ENCODE peak calls at places on chromosomes 2 and 18, in ten cellular contexts. I is astrocyte of the cerebellum, K is DND-41, A is HFF-Myc, V is AG04449, Z is mammary epithelial cell, S is fibroblast of lung, Q is fibroblast of mammary gland, T is psoas muscle, B is OCI-LY7. X is an unnamed sample.

GRCh38 chr2:220227272-220227920 is 600.0 kb downstream of the SLC4A3 start:
- DNase-seq in S (peak), T (no peak), Q (peak), I (peak), K (no peak), V (peak), B (no peak), Z (peak), A (no peak), X (peak)

GRCh38 chr2:67234443-67234842 is 162.7 kb upstream of the ETAA1 start:
- DNase-seq in T (no peak), Q (peak), A (no peak), V (no peak), I (peak), Z (peak), S (peak), K (no peak), B (no peak), X (peak)

GRCh38 chr2:96325884-96326255 is 753 bp downstream of the ITPRIPL1 start:
- DNase-seq in T (no peak), K (peak), A (no peak), Q (no peak), I (no peak), Z (no peak), V (no peak), B (peak), S (no peak), X (no peak)

GRCh38 chr18:905948-906415 is 1.3 kb downstream of the ADCYAP1 start:
- DNase-seq in B (no peak), T (no peak), S (no peak), Z (no peak), A (no peak), Q (no peak), I (no peak), V (no peak), K (no peak), X (no peak)

GRCh38 chr2:205731521-205731965 is 49.2 kb downstream of the NRP2 start:
- DNase-seq in Q (peak), V (peak), B (no peak), T (no peak), S (peak), A (no peak), Z (no peak), I (peak), K (no peak), X (peak)

GRCh38 chr18:42196651-42197050 is 241.6 kb downstream of the PIK3C3 start:
- DNase-seq in S (peak), V (peak), Z (peak), K (no peak), A (no peak), Q (no peak), T (no peak), I (no peak), B (no peak), X (no peak)

GRCh38 chr2:230874456-230874855 is 9.7 kb downstream of the ITM2C start:
- DNase-seq in S (no peak), A (no peak), B (no peak), T (no peak), Z (no peak), K (no peak), I (no peak), V (no peak), Q (no peak), X (no peak)

GRCh38 chr2:182324665-182325064 is 102.2 kb downstream of the PDE1A start:
- DNase-seq in K (no peak), V (no peak), A (no peak), Z (peak), S (peak), I (no peak), T (no peak), B (no peak), Q (peak), X (peak)

GRCh38 chr2:65388051-65388531 is 44.3 kb downstream of the SPRED2 start:
- DNase-seq in B (no peak), S (no peak), Q (no peak), K (no peak), T (no peak), I (no peak), V (no peak), Z (peak), A (no peak), X (no peak)

GRCh38 chr2:194750926-194751325 is 906.1 kb upstream of the SLC39A10 start:
- DNase-seq in K (no peak), Z (no peak), V (peak), S (no peak), I (no peak), Q (no peak), B (no peak), A (no peak), T (no peak), X (no peak)

GRCh38 chr18:48152549-48152948 is 222.1 kb upstream of the SMAD2 start:
- DNase-seq in I (no peak), Z (peak), S (peak), V (no peak), B (no peak), Q (peak), T (no peak), A (no peak), K (no peak), X (peak)

GRCh38 chr2:51324028-51324427 is 292.1 kb upstream of the NRXN1 start:
- DNase-seq in I (no peak), Z (no peak), V (no peak), B (no peak), Q (no peak), S (no peak), K (no peak), A (no peak), T (no peak), X (no peak)

GRCh38 chr18:58156516-58156915 is 112.5 kb downstream of the NEDD4L start:
- DNase-seq in Z (no peak), T (no peak), Q (no peak), S (no peak), B (no peak), A (no peak), V (no peak), I (no peak), K (no peak), X (no peak)

GRCh38 chr2:150046211-150046610 is 441.3 kb downstream of the RND3 start:
- DNase-seq in I (no peak), B (no peak), S (peak), T (no peak), Z (no peak), K (no peak), Q (no peak), V (no peak), A (no peak), X (peak)

GRCh38 chr2:66418381-66418780 is 16.5 kb upstream of the MEIS1 start:
- DNase-seq in I (no peak), S (no peak), V (no peak), K (no peak), A (no peak), T (no peak), Z (no peak), B (no peak), Q (no peak), X (no peak)

GRCh38 chr2:240987588-240987987 is 10.8 kb upstream of the SNED1 start:
- DNase-seq in S (no peak), B (no peak), V (no peak), Z (no peak), Q (no peak), K (no peak), I (no peak), T (peak), A (no peak), X (no peak)

GRCh38 chr18:65737346-65737745 is 13.5 kb upstream of the CDH7 start:
- DNase-seq in A (no peak), Q (no peak), S (no peak), V (no peak), K (no peak), I (no peak), T (no peak), B (no peak), Z (no peak), X (no peak)

GRCh38 chr2:168156661-168157060 is 90.7 kb downstream of the STK39 start:
- DNase-seq in V (no peak), I (no peak), T (no peak), A (peak), Z (peak), Q (peak), K (no peak), S (peak), B (no peak), X (peak)

GRCh38 chr2:190117305-190117704 is 54.8 kb upstream of the MSTN start:
- DNase-seq in V (no peak), Q (no peak), A (no peak), Z (no peak), K (no peak), T (no peak), B (no peak), I (no peak), S (no peak), X (no peak)

GRCh38 chr2:111202266-111203040 is 81.7 kb downstream of the BCL2L11 start:
- DNase-seq in B (no peak), Q (peak), T (no peak), S (peak), A (peak), Z (peak), K (no peak), I (peak), V (no peak), X (peak)

GRCh38 chr2:217956895-217957457 is 45.8 kb downstream of the TNS1 start:
- DNase-seq in Q (no peak), Z (no peak), T (peak), S (no peak), K (no peak), B (no peak), A (no peak), I (no peak), V (no peak), X (no peak)

GRCh38 chr2:3023531-3023930 is 354.1 kb downstream of the EIPR1 start:
- DNase-seq in Z (no peak), A (no peak), Q (no peak), T (no peak), S (no peak), K (no peak), B (no peak), I (no peak), V (no peak), X (no peak)

GRCh38 chr2:218027426-218028188 is 24.8 kb upstream of the TNS1 start:
- DNase-seq in T (no peak), Z (no peak), B (no peak), V (no peak), K (no peak), Q (no peak), A (no peak), I (no peak), S (no peak), X (no peak)

GRCh38 chr2:100757621-100758394 is 62.1 kb upstream of the NPAS2 start:
- DNase-seq in Z (peak), T (no peak), V (peak), S (peak), I (peak), K (no peak), A (peak), Q (peak), B (no peak), X (peak)

GRCh38 chr2:172674968-172675303 is 60.7 kb upstream of the RAPGEF4 start:
- DNase-seq in A (no peak), Z (no peak), Q (no peak), S (no peak), I (no peak), V (no peak), B (no peak), T (no peak), K (no peak), X (no peak)

GRCh38 chr18:53070706-53071105 is 730.7 kb downstream of the DCC start:
- DNase-seq in V (no peak), S (no peak), Z (no peak), I (no peak), A (no peak), K (no peak), Q (no peak), T (no peak), B (no peak), X (no peak)

GRCh38 chr18:35116784-35117318 is 75.6 kb downstream of the MAPRE2 start:
- DNase-seq in I (no peak), Z (no peak), B (no peak), S (no peak), A (no peak), Q (no peak), V (no peak), K (no peak), T (no peak), X (no peak)
- H3K4me3 ChIP-seq in I (no peak), Z (no peak), B (no peak), S (no peak), A (no peak), Q (no peak), V (no peak), K (no peak), T (no peak), X (no peak)

DNA sequence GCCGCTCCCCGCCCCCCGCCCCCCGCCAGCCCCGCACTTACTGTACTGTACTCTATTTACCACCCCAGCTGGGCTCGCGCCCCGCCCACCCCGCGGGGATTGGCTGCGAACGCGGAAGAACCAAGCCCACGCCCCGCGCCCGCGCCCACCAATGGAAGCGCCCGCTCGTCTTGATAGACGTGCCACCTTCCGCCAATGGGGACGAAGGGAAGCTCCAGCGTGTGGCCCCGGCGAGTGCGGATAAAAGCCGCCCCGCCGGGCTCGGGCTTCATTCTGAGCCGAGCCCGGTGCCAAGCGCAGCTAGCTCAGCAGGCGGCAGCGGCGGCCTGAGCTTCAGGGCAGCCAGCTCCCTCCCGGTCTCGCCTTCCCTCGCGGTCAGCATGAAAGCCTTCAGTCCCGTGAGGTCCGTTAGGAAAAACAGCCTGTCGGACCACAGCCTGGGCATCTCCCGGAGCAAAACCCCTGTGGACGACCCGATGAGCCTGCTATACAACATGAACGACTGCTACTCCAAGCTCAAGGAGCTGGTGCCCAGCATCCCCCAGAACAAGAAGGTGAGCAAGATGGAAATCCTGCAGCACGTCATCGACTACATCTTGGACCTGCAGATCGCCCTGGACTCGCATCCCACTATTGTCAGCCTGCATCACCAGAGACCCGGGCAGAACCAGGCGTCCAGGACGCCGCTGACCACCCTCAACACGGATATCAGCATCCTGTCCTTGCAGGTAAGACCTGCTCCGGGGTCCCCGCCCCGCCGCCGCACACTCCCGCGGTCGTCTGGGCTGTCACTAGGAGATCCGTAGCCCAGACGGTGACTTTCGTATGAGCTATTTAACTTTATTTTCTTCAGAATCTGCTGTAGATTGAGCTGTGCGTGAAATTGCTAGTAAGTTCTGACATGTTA is at the start of gene ID2:
- DNase-seq in V (peak), A (peak), Z (peak), B (peak), K (peak), T (peak), I (peak), Q (peak), S (peak), X (peak)
- TF ChIP-seq CTCF in V (no peak), A (no peak), Z (no peak), B (no peak), K (peak), T (no peak), I (no peak), Q (no peak), S (no peak), X (peak)

DNA sequence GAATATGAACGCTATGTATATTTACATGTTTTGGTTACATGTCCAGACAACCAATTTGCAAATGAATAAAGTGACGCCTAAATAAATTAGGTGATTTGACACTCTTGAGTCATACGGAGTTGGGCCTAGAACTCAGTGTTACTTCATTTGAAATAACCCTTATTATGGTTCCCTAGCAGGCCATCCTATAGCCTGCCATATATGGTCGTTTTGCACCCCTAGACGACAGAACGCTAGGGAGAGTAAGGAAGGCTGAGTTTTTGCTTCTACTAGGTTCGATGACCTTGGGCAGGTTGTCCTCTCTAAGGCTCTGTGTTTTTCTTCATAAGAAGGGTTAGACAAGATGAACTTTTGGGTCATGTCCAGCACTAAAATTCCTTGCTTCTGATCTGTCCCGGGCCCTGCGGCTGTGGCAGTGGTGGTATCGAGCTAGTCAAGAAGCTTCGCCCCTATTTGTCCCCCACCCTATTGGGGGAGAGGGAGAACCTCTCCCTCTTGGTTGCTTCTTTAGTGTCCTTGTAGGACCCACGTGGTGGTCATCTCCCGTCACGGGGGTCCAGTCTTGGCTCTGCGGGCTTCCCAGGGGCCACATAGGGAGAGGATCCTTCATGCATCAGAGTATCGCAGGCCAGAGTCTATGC is 574 bp upstream of the EML4 start:
- DNase-seq in A (no peak), B (no peak), S (peak), Q (no peak), K (no peak), I (no peak), Z (no peak), V (no peak), T (no peak), X (no peak)
- H3K4me3 ChIP-seq in A (no peak), B (peak), S (peak), Q (no peak), K (no peak), I (peak), Z (no peak), V (peak), T (peak), X (no peak)

DNA sequence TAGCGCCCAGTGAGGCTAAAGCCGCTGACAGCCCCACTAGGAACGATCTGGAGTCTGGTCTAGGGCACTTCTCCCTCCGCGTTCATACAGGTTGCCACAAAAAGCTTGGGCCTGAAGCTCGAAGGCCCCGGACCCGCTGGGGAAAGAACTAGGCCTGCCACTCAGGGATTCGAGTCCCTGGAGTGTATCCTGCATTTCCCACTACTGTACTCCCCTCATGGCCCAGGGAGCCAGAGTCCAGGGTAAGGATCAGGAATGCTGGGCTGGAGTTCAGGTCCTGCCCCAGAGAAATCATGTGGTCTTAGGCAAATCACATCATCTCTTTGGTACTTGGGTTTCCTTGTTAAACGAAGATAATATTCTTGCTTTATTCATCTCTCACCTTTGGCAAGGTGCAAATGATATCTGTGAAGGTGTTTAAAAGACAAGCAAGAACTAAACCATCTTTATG is 1.4 kb upstream of the ZFP36L2 start:
- DNase-seq in T (peak), Z (no peak), I (no peak), Q (peak), B (no peak), V (no peak), A (no peak), S (no peak), K (no peak), X (no peak)
- TF ChIP-seq CTCF in T (no peak), Z (peak), I (no peak), Q (peak), B (no peak), V (peak), A (no peak), S (peak), K (peak), X (no peak)

GRCh38 chr2:200159829-200160781 is 146.4 kb upstream of the SPATS2L start:
- DNase-seq in V (no peak), I (no peak), Q (peak), K (no peak), B (no peak), Z (peak), S (peak), A (no peak), T (no peak), X (no peak)
- H3K4me3 ChIP-seq in V (no peak), I (no peak), Q (no peak), K (no peak), B (no peak), Z (no peak), S (no peak), A (no peak), T (no peak), X (no peak)

GRCh38 chr2:955829-956731 is 5.4 kb downstream of the SNTG2 start:
- DNase-seq in Z (no peak), B (no peak), V (no peak), S (no peak), Q (no peak), A (no peak), T (no peak), K (no peak), I (no peak), X (no peak)

GRCh38 chr2:953408-953807 is 2.8 kb downstream of the SNTG2 start:
- DNase-seq in Z (no peak), K (no peak), A (no peak), Q (no peak), I (no peak), T (no peak), V (no peak), B (no peak), S (no peak), X (no peak)

GRCh38 chr2:951224-952006 is 766 bp downstream of the SNTG2 start:
- DNase-seq in I (no peak), Q (no peak), A (no peak), T (no peak), B (no peak), S (no peak), V (no peak), K (peak), Z (no peak), X (no peak)

GRCh38 chr2:953975-954686 is 3.5 kb downstream of the SNTG2 start:
- DNase-seq in T (no peak), Z (no peak), Q (peak), V (no peak), S (peak), I (no peak), B (no peak), A (peak), K (no peak), X (peak)

GRCh38 chr2:954687-955000 is 4.0 kb downstream of the SNTG2 start:
- DNase-seq in S (no peak), A (no peak), T (no peak), I (no peak), Z (no peak), V (no peak), K (no peak), B (no peak), Q (no peak), X (no peak)
- TF ChIP-seq CTCF in S (no peak), A (no peak), T (no peak), I (no peak), Z (no peak), V (no peak), K (no peak), B (peak), Q (no peak), X (no peak)